ENCODE peak calls at places on chromosomes 2 and 18, in four cellular contexts. Y, K, G and P are unnamed samples.

GRCh38 chr2:72892506-72893173 is 5.4 kb downstream of the SPR start:
- DNase-seq in Y (peak), K (peak), G (no peak), P (peak)

GRCh38 chr2:85748948-85749875 is 4.6 kb upstream of the ATOH8 start:
- DNase-seq in Y (peak), K (no peak), G (no peak), P (no peak)

GRCh38 chr2:136253288-136254004 is 135.5 kb upstream of the CXCR4 start:
- DNase-seq in Y (no peak), K (no peak), G (no peak), P (no peak)

GRCh38 chr2:29544031-29544430 is 377.4 kb downstream of the ALK start:
- DNase-seq in Y (no peak), K (no peak), G (no peak), P (no peak)

GRCh38 chr2:42048318-42049251 is 764 bp downstream of the PKDCC start:
- DNase-seq in Y (peak), K (peak), G (no peak), P (no peak)

GRCh38 chr2:177334940-177335543 is 57.5 kb upstream of the AGPS start:
- DNase-seq in Y (peak), K (peak), G (no peak), P (no peak)

GRCh38 chr2:121218386-121218938 is 66.5 kb downstream of the TFCP2L1 start:
- DNase-seq in Y (no peak), K (no peak), G (no peak), P (no peak)

GRCh38 chr2:65800998-65801397 is 368.6 kb upstream of the SPRED2 start:
- DNase-seq in Y (peak), K (peak), G (no peak), P (no peak)

GRCh38 chr18:62629031-62629430 is 86.3 kb upstream of the PHLPP1 start:
- DNase-seq in Y (no peak), K (no peak), G (no peak), P (no peak)

GRCh38 chr2:74003494-74004211 is 18.9 kb downstream of the TET3 start:
- DNase-seq in Y (peak), K (no peak), G (no peak), P (no peak)

GRCh38 chr2:109143214-109144187 is 14.5 kb downstream of the SH3RF3 start:
- DNase-seq in Y (no peak), K (no peak), G (no peak), P (no peak)

GRCh38 chr2:196278491-196278911 is 107.1 kb upstream of the STK17B start:
- DNase-seq in Y (peak), K (no peak), G (no peak), P (no peak)

GRCh38 chr2:142142595-142142994 is 11.8 kb upstream of the LRP1B start:
- DNase-seq in Y (no peak), K (peak), G (no peak), P (no peak)

GRCh38 chr2:84515788-84516187 is 510 bp upstream of the DNAH6 start:
- DNase-seq in Y (no peak), K (no peak), G (no peak), P (no peak)

GRCh38 chr18:49094979-49095632 is 144.3 kb upstream of the SMAD7 start:
- DNase-seq in Y (peak), K (no peak), G (no peak), P (no peak)

GRCh38 chr2:43737097-43737854 is 36.6 kb upstream of the DYNC2LI1 start:
- DNase-seq in Y (peak), K (no peak), G (no peak), P (no peak)

GRCh38 chr2:207470700-207471070 is 59.1 kb upstream of the CREB1 start:
- DNase-seq in Y (no peak), K (no peak), G (no peak), P (no peak)

GRCh38 chr18:21774722-21775121 is 34.1 kb downstream of the MIB1 start:
- DNase-seq in Y (no peak), K (no peak), G (no peak), P (no peak)

GRCh38 chr2:121059651-121060649 is 225.1 kb downstream of the TFCP2L1 start:
- DNase-seq in Y (no peak), K (no peak), G (no peak), P (peak)

GRCh38 chr18:30982285-30982992 is 60.1 kb downstream of the DSC3 start:
- DNase-seq in Y (no peak), K (no peak), G (no peak), P (no peak)

GRCh38 chr18:25561923-25562322 is 210.0 kb upstream of the ZNF521 start:
- DNase-seq in Y (peak), K (no peak), G (no peak), P (peak)

GRCh38 chr18:23752796-23753195 is 63.5 kb downstream of the LAMA3 start:
- DNase-seq in Y (peak), K (no peak), G (no peak), P (no peak)

GRCh38 chr18:51666717-51667320 is 469.3 kb upstream of the MEX3C start:
- DNase-seq in Y (peak), K (peak), G (no peak), P (peak)

GRCh38 chr2:15939854-15940660 is at the start of gene MYCN:
- DNase-seq in Y (peak), K (peak), G (peak), P (peak)

GRCh38 chr2:113080134-113080533 is 12.4 kb downstream of the IL1F10 start:
- DNase-seq in Y (peak), K (peak), G (no peak), P (peak)

GRCh38 chr2:118134650-118135049 is 46.4 kb downstream of the INSIG2 start:
- DNase-seq in Y (no peak), K (no peak), G (no peak), P (no peak)

GRCh38 chr2:240611601-240612210 is 13.6 kb upstream of the GPR35 start:
- DNase-seq in Y (no peak), K (peak), G (no peak), P (no peak)

GRCh38 chr2:132390076-132390475 is 26.5 kb upstream of the GPR39 start:
- DNase-seq in Y (no peak), K (no peak), G (no peak), P (no peak)

GRCh38 chr2:132383956-132384355 is 32.6 kb upstream of the GPR39 start:
- DNase-seq in Y (no peak), K (peak), G (no peak), P (peak)

GRCh38 chr2:132387126-132387525 is 29.5 kb upstream of the GPR39 start:
- DNase-seq in Y (no peak), K (no peak), G (no peak), P (no peak)

DNA sequence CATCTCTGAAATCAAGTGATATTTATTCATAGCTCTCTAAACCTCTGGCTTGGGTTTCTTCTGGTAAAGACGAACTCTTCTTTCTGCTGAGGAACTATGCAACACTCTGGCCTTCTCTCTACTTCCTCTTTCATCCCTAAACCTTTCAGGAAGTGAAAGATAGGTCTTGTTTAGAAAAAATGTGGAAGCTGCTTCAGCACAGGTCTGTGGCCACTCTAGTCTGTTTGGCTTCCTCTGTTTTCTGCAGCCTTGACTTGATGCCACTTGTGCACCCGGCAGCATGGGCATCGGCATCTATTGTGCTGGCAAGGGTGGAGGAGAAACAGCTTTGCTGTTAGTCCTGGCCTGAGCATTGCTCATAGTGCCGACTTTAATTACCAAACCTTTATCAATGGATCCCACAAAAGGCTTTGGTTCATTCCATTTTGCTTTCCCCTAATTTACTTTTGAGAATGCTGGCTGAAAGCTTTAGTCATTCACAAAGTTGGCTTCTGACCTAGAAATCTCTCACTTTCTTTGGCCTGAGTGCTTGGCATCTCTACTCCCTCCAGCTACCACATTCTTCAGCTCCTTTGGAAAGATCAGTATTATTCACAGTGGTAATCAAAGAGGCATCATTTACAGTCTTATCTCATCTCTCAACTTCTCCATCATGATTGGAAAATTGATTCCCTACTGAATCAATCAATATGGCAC is 32.0 kb upstream of the GPR39 start:
- DNase-seq in Y (peak), K (no peak), G (no peak), P (no peak)
- TF ChIP-seq CTCF in Y (no peak), K (no peak), G (no peak), P (no peak)

DNA sequence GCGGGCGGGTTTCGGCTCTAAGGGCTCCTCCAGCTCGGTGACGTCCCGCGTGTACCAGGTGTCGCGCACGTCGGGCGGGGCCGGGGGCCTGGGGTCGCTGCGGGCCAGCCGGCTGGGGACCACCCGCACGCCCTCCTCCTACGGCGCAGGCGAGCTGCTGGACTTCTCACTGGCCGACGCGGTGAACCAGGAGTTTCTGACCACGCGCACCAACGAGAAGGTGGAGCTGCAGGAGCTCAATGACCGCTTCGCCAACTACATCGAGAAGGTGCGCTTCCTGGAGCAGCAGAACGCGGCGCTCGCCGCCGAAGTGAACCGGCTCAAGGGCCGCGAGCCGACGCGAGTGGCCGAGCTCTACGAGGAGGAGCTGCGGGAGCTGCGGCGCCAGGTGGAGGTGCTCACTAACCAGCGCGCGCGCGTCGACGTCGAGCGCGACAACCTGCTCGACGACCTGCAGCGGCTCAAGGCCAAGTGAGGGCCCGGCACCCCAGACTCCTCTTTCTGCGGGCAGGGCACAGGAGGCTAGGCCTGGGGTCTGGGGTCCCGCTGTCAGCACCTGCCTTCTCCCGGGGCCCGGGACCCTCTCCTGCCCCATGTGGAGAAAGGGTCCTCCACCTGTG is 503 bp downstream of the DES start:
- DNase-seq in Y (no peak), K (no peak), G (no peak), P (no peak)
- TF ChIP-seq CTCF in Y (no peak), K (no peak), G (no peak), P (no peak)

DNA sequence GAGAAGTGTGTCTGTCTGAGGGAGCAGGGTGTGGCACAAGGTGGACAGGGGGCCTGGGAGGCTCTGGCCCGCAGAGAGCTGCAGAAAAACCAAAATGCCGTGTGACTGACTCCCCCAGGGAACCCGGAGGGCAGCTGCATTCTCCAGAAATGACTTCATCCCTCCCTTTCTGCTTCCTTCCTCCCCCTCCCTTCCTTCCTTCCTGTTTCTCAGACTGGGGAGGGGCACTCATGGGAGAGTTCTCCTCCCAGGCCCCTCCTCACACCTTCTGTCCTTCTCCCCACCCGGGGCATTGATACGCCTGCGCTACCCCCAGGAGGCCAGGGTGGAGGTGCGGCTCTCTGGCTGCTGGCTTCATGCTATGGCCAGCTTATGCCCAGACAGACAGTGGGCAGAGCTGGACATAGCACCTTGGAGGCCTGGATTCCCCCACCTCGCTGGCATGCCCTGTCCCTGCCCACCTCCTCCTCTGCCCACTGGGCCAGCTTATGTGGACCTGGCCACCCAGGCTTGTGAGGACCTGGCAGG is 8.2 kb upstream of the GPR17 start:
- DNase-seq in Y (peak), K (peak), G (no peak), P (peak)
- TF ChIP-seq CTCF in Y (no peak), K (no peak), G (no peak), P (no peak)

DNA sequence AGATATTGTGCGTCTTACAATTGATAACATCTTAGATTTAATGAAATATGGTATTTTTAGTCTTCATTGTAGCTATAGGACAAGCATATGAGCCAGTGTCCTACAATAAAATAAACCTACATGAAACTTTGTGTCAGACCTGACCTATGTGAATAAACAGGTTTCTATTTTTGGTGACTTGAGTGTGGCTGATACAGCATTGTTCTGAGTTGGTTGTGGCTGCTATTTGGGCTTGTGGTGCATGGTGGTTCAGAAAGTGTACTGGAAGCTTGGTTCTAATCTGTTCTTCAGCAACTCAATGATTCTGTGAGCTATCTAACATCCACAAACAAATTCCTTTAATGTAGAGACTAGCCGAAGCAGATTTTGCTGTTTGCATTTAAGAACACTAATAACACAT is 64.9 kb upstream of the MAP2 start:
- DNase-seq in Y (no peak), K (no peak), G (no peak), P (no peak)
- TF ChIP-seq CTCF in Y (no peak), K (no peak), G (no peak), P (no peak)

GRCh38 chr18:56709463-56709862 is 58.3 kb downstream of the WDR7 start:
- DNase-seq in Y (peak), K (no peak), G (no peak), P (no peak)
- TF ChIP-seq CTCF in Y (no peak), K (no peak), G (no peak), P (no peak)

DNA sequence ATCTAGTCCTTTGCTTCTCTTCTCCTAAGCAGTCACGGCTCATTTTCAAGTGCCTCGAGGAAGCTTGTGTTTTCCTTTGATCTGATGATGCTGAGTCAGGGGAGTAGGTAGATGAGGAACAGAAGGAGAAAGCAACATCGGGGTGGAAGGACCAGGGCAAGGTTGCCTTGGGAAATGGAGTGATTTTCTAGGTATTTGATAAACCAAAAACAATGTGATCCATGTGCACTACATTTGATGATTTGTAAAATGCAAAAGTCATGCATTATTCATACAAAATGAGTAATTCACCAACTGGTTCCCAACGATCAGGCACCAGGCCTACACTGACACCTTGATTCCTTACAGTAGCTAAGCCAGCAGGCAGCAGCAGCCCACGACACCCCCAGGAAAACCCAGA is 205.3 kb downstream of the ANAPC1 start:
- DNase-seq in Y (no peak), K (no peak), G (no peak), P (no peak)
- TF ChIP-seq CTCF in Y (no peak), K (no peak), G (no peak), P (no peak)